ENCODE peak calls at places on chromosomes 7 and 10, in ten cellular contexts. L is astrocyte of the cerebellum, X is astrocyte, B is esophagus muscularis mucosa, S is AG04450, V is spleen, T is heart left ventricle, O is stomach, W is right lobe of liver, N is K562. K is an unnamed sample.

GRCh38 chr10:73591935-73592699 is 975 bp upstream of the USP54 start:
- DNase-seq in B (no peak), V (no peak), L (no peak), S (no peak), T (peak), X (peak), O (peak), W (peak), N (peak), K (peak)

GRCh38 chr10:63628526-63629362 is 107.5 kb downstream of the REEP3 start:
- DNase-seq in N (peak), X (peak), W (peak), L (no peak), T (peak), B (no peak), S (no peak), O (peak), V (no peak), K (no peak)

GRCh38 chr7:134842901-134843300 is 63.5 kb downstream of the CALD1 start:
- DNase-seq in V (no peak), N (no peak), S (no peak), W (no peak), O (no peak), B (no peak), L (no peak), X (no peak), T (no peak), K (no peak)

GRCh38 chr10:23614483-23614882 is 175.6 kb downstream of the OTUD1 start:
- DNase-seq in B (no peak), X (no peak), O (no peak), N (no peak), T (no peak), W (no peak), S (no peak), L (no peak), V (no peak), K (no peak)

GRCh38 chr10:31647861-31648260 is 280.8 kb downstream of the ARHGAP12 start:
- DNase-seq in O (no peak), X (peak), L (no peak), N (no peak), S (no peak), V (no peak), B (no peak), T (no peak), W (no peak), K (no peak)

GRCh38 chr10:22156750-22157149 is 61.1 kb downstream of the EBLN1 start:
- DNase-seq in L (no peak), S (no peak), N (no peak), X (no peak), V (no peak), T (no peak), W (no peak), O (no peak), B (peak), K (no peak)

GRCh38 chr7:137891016-137891655 is 44.4 kb upstream of the DGKI start:
- DNase-seq in O (no peak), N (no peak), T (no peak), W (no peak), X (no peak), S (no peak), V (no peak), B (no peak), L (no peak), K (no peak)

GRCh38 chr10:31604141-31604540 is 285.1 kb downstream of the ZEB1 start:
- DNase-seq in L (no peak), X (no peak), W (no peak), N (no peak), T (no peak), S (no peak), O (no peak), B (no peak), V (no peak), K (no peak)

GRCh38 chr7:132084776-132085388 is 491.4 kb downstream of the PLXNA4 start:
- DNase-seq in T (no peak), W (no peak), L (no peak), N (peak), V (no peak), X (no peak), S (no peak), O (no peak), B (no peak), K (peak)

GRCh38 chr10:24974978-24975377 is 22.6 kb upstream of the PRTFDC1 start:
- DNase-seq in N (no peak), X (peak), B (no peak), L (peak), V (no peak), O (no peak), W (no peak), T (peak), S (no peak), K (peak)

GRCh38 chr10:96263173-96263572 is 8.2 kb downstream of the BLNK start:
- DNase-seq in S (no peak), N (no peak), W (no peak), T (no peak), B (no peak), O (no peak), X (no peak), L (no peak), V (no peak), K (no peak)

GRCh38 chr10:102342958-102343357 is 52.5 kb upstream of the NFKB2 start:
- DNase-seq in X (peak), O (no peak), V (no peak), T (no peak), B (no peak), N (no peak), S (peak), L (peak), W (no peak), K (no peak)

GRCh38 chr7:27200761-27201230 is 905 bp upstream of the HOXA13 start:
- DNase-seq in T (no peak), W (no peak), B (no peak), L (no peak), O (no peak), S (no peak), N (no peak), V (no peak), X (no peak), K (no peak)

GRCh38 chr7:27202741-27203134 is 2.8 kb upstream of the HOXA13 start:
- DNase-seq in N (no peak), X (no peak), V (no peak), W (no peak), B (no peak), S (no peak), T (no peak), L (no peak), O (no peak), K (no peak)

GRCh38 chr7:27199820-27200760 is at the start of gene HOXA13:
- DNase-seq in X (no peak), L (no peak), T (no peak), V (peak), O (no peak), N (no peak), B (no peak), W (no peak), S (no peak), K (no peak)

GRCh38 chr7:27202018-27202740 is 2.3 kb upstream of the HOXA13 start:
- DNase-seq in V (peak), S (no peak), O (no peak), B (no peak), T (no peak), X (no peak), L (no peak), N (no peak), W (no peak), K (no peak)

GRCh38 chr7:27201231-27202017 is 1.5 kb upstream of the HOXA13 start:
- DNase-seq in N (no peak), X (no peak), L (no peak), B (no peak), W (peak), T (no peak), O (no peak), V (peak), S (no peak), K (no peak)
- TF ChIP-seq CTCF in N (no peak), X (no peak), L (no peak), B (no peak), W (no peak), T (no peak), O (no peak), V (no peak), S (no peak), K (no peak)

DNA sequence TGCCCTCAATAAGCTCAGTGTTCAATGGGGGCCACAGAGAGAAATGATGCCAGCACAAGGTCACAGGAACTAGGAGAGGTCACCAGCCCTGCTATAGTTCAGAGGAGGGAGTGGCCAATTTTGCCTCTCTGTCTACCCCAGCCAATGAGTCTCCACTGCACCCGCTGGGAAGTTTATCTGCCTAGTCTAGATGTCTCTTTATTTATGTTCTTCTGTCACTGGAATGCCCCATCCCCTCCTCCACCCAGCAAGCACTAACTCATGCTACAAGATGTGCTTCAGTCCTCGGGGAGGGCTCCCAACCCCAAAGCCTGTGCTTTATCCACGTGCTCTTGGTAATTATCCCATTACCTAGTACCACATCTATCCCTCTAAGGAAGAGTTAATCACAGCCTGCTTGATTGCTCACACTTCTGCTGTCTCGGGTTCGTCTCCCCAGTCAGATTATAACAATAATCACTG is 4.1 kb downstream of the HIP1 start:
- DNase-seq in N (peak), O (no peak), V (no peak), X (peak), L (no peak), S (no peak), B (no peak), T (peak), W (no peak), K (no peak)
- TF ChIP-seq CTCF in N (no peak), O (no peak), V (no peak), X (no peak), L (no peak), S (no peak), B (no peak), T (no peak), W (no peak), K (no peak)

GRCh38 chr7:824106-824505 is 8.2 kb upstream of the SUN1 start:
- DNase-seq in L (no peak), T (no peak), W (no peak), N (no peak), O (no peak), X (no peak), B (no peak), S (no peak), V (peak), K (no peak)

GRCh38 chr7:822692-823276 is 9.5 kb upstream of the SUN1 start:
- DNase-seq in L (no peak), N (no peak), B (no peak), W (peak), X (no peak), O (no peak), T (no peak), V (no peak), S (no peak), K (no peak)

GRCh38 chr7:820341-820740 is 11.9 kb upstream of the SUN1 start:
- DNase-seq in L (no peak), X (no peak), B (no peak), T (no peak), O (no peak), N (no peak), V (no peak), W (no peak), S (no peak), K (no peak)

GRCh38 chr7:823639-824038 is 8.6 kb upstream of the SUN1 start:
- DNase-seq in X (no peak), L (no peak), V (peak), N (no peak), O (no peak), W (no peak), S (no peak), T (no peak), B (no peak), K (no peak)

GRCh38 chr7:821688-822087 is 10.6 kb upstream of the SUN1 start:
- DNase-seq in N (no peak), T (no peak), W (no peak), S (no peak), X (no peak), L (no peak), O (no peak), V (peak), B (no peak), K (no peak)
- TF ChIP-seq CTCF in N (no peak), T (peak), W (peak), S (no peak), X (no peak), L (no peak), O (no peak), V (no peak), B (peak), K (no peak)

DNA sequence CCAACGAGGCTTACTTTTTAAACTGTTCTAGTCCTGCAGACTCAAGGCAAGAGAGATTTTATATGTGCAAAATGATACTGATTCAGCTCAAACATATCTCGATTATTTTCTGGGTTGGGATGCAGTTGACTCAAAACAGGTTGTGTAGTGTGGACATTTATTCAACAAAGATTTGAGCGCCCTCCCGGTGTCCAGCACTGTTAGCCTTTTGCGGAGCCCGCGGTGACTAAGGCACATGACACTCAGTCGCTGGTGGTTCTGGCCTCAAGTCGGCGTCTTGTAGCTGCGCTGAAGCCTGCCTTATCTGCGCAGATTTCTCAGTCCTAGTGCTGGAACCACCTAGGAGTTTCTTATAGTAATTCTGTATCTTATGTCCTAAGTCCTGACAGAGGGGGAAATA is 938 bp upstream of the CADPS2 start:
- DNase-seq in W (peak), L (peak), T (peak), O (peak), N (peak), X (peak), S (no peak), B (no peak), V (peak), K (no peak)
- TF ChIP-seq CTCF in W (peak), L (no peak), T (peak), O (no peak), N (no peak), X (no peak), S (no peak), B (no peak), V (no peak), K (no peak)

GRCh38 chr10:127198721-127199120 is 2.3 kb upstream of the INSYN2A start:
- DNase-seq in L (no peak), X (no peak), B (no peak), W (no peak), O (no peak), N (no peak), S (no peak), V (no peak), T (no peak), K (no peak)

GRCh38 chr10:127196227-127196954 is at the start of gene INSYN2A:
- DNase-seq in V (no peak), X (peak), N (no peak), O (no peak), L (no peak), T (peak), W (no peak), B (no peak), S (no peak), K (no peak)

GRCh38 chr10:127196955-127197432 is 603 bp upstream of the INSYN2A start:
- DNase-seq in L (no peak), S (no peak), B (no peak), W (no peak), O (no peak), T (no peak), N (no peak), V (no peak), X (no peak), K (no peak)

GRCh38 chr10:127200646-127201045 is 4.3 kb upstream of the INSYN2A start:
- DNase-seq in X (no peak), S (no peak), B (no peak), W (no peak), N (no peak), V (no peak), O (no peak), L (no peak), T (no peak), K (no peak)

GRCh38 chr10:127198307-127198706 is 1.9 kb upstream of the INSYN2A start:
- DNase-seq in O (no peak), X (no peak), W (no peak), N (no peak), B (no peak), L (no peak), V (no peak), S (no peak), T (no peak), K (no peak)
- TF ChIP-seq CTCF in O (no peak), X (peak), W (no peak), N (no peak), B (no peak), L (no peak), V (no peak), S (no peak), T (no peak), K (no peak)

DNA sequence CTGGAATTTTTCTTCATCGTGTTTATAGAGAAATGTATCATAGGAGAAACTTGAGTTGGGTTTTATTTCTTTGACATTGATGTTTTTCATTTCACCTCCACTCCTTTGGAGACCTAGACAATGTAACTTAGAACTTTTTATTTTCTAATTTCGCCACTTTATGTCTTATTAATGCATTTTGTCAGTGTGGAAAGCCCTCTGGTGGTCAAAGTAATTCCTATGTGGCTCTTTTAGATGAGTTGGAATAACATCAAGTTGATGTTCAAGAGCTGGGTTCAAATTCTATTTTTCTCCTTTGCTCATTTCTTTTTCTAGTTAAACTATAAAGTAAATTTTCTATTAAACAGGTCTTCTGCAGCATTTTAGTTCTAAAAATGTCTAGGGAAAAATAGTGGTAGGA is 478.6 kb downstream of the LRMDA start:
- DNase-seq in T (no peak), S (no peak), L (peak), X (peak), O (no peak), V (no peak), B (no peak), N (no peak), W (no peak), K (no peak)
- TF ChIP-seq CTCF in T (peak), S (peak), L (peak), X (peak), O (peak), V (peak), B (peak), N (no peak), W (peak), K (peak)

DNA sequence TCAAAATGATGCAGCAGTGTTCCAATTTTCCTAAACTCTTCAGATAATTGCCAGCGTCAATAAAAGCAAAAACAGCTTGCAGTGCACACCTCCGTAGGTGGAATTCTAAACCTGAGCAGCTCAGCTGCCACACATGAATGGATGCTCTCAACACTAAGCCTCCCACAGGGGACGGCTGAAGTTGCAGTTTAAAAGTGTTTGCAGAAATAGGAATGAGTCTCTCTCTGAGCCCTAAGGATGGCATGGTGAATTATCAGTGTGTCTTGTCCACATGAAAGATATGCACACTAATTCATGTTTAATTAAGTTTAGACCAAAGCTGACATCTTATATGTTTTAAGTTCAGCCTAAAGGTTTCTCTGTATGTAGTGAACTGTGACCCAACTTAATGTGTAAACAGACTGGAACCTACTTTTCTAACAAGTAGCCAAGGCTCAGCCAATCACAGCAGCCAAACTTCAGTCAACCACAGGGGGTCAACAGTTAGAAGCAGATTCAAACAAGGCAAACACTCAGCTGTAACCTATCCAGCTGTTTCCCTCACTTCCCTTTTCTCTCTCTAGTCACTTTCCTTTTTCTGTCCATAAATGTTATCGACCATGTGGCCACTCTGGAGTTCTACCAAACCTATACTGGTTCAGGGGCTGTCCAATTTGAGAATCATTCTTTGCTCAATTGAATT is 38.1 kb downstream of the CTTNBP2 start:
- DNase-seq in L (no peak), T (no peak), B (no peak), S (no peak), V (no peak), N (no peak), W (no peak), X (no peak), O (no peak), K (no peak)
- TF ChIP-seq CTCF in L (no peak), T (no peak), B (no peak), S (no peak), V (no peak), N (no peak), W (no peak), X (no peak), O (no peak), K (no peak)

GRCh38 chr10:119931873-119932272 is 39.3 kb downstream of the SEC23IP start:
- DNase-seq in X (no peak), S (no peak), N (no peak), L (no peak), B (no peak), T (no peak), W (no peak), O (no peak), V (no peak), K (no peak)

GRCh38 chr10:119928411-119928810 is 35.9 kb downstream of the SEC23IP start:
- DNase-seq in L (no peak), O (no peak), B (no peak), X (no peak), W (no peak), S (no peak), N (no peak), V (no peak), T (no peak), K (no peak)

GRCh38 chr10:119932631-119933030 is 40.1 kb downstream of the SEC23IP start:
- DNase-seq in L (no peak), V (no peak), B (peak), S (no peak), N (no peak), X (no peak), W (no peak), O (no peak), T (no peak), K (no peak)

GRCh38 chr10:119933179-119933578 is 40.6 kb downstream of the SEC23IP start:
- DNase-seq in S (no peak), W (no peak), X (peak), V (no peak), N (no peak), B (no peak), O (no peak), T (no peak), L (peak), K (no peak)
- TF ChIP-seq CTCF in S (peak), W (peak), X (peak), V (no peak), N (no peak), B (no peak), O (no peak), T (no peak), L (peak), K (no peak)

GRCh38 chr7:101208794-101209193 is 8.0 kb upstream of the MOGAT3 start:
- DNase-seq in O (no peak), W (no peak), B (no peak), S (no peak), X (no peak), L (no peak), T (no peak), V (no peak), N (no peak), K (no peak)

GRCh38 chr7:101205901-101206664 is 5.2 kb upstream of the MOGAT3 start:
- DNase-seq in B (no peak), O (no peak), N (no peak), W (no peak), L (no peak), S (no peak), X (no peak), V (no peak), T (no peak), K (no peak)

GRCh38 chr7:101210143-101210542 is 7.2 kb downstream of the PLOD3 start:
- DNase-seq in W (no peak), V (no peak), N (no peak), B (no peak), X (no peak), L (no peak), T (no peak), O (no peak), S (no peak), K (no peak)

GRCh38 chr7:101206665-101207042 is 5.8 kb upstream of the MOGAT3 start:
- DNase-seq in V (no peak), B (no peak), T (no peak), W (no peak), O (no peak), L (no peak), X (no peak), N (no peak), S (no peak), K (no peak)

DNA sequence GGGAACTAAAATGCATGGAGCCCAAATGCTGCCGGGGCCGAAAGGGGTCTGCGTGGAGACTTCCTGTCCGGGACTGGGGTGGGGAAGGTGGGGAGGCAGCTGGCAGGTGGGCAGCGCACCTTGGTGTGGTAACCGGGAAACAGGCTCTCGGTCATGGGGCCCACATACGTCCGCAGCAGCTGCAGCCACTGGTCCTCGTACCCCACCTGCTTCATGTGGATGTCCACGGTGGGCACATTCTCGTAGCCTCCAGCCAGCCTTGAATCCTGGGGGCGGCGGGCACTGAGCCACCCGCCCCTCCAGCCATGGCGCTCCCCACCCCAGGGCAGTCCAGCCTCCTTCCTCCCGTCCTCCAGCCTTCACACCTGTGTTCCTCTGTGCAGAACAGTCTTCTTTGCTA is 6.6 kb upstream of the MOGAT3 start:
- DNase-seq in T (no peak), N (no peak), O (no peak), X (no peak), W (no peak), V (no peak), B (no peak), L (no peak), S (no peak), K (no peak)
- TF ChIP-seq CTCF in T (no peak), N (no peak), O (no peak), X (no peak), W (no peak), V (no peak), B (no peak), L (no peak), S (no peak), K (no peak)

K was measured in ascending aorta.